ENCODE peak calls at places on chromosomes 11 and 22, in ten cellular contexts. One of them, this sample, is unnamed.

GRCh38 chr11:69018924-69019323 is 5.9 kb upstream of the MRGPRF start:
- DNase-seq in effector CD4-positive, alpha-beta T cell: no peak
- DNase-seq in NCI-H1092 treated with DMSO at 0.1 percent for 48 hours: no peak
- DNase-seq in activated gamma-delta T cell: no peak
- DNase-seq in tibial nerve: no peak
- DNase-seq in HCT116: no peak
- DNase-seq in CD4-positive, alpha-beta memory T cell: no peak
- DNase-seq in GM10248: no peak
- DNase-seq in H9: no peak
- DNase-seq in mucosa of descending colon: no peak
- DNase-seq in this sample: no peak

GRCh38 chr22:37293172-37293571 is 10.9 kb downstream of the CYTH4 start:
- DNase-seq in GM10248: no peak
- DNase-seq in H9: no peak
- DNase-seq in mucosa of descending colon: no peak
- DNase-seq in activated gamma-delta T cell: no peak
- DNase-seq in HCT116: no peak
- DNase-seq in tibial nerve: no peak
- DNase-seq in CD4-positive, alpha-beta memory T cell: no peak
- DNase-seq in effector CD4-positive, alpha-beta T cell: no peak
- DNase-seq in NCI-H1092 treated with DMSO at 0.1 percent for 48 hours: no peak
- DNase-seq in this sample: no peak

GRCh38 chr11:58618215-58618614 is 4.2 kb upstream of the CNTF start:
- DNase-seq in CD4-positive, alpha-beta memory T cell: no peak
- DNase-seq in effector CD4-positive, alpha-beta T cell: no peak
- DNase-seq in NCI-H1092 treated with DMSO at 0.1 percent for 48 hours: no peak
- DNase-seq in tibial nerve: no peak
- DNase-seq in HCT116: no peak
- DNase-seq in H9: no peak
- DNase-seq in GM10248: no peak
- DNase-seq in activated gamma-delta T cell: no peak
- DNase-seq in mucosa of descending colon: no peak
- DNase-seq in this sample: no peak

GRCh38 chr11:46512261-46512881 is 81.5 kb downstream of the AMBRA1 start:
- DNase-seq in H9: no peak
- DNase-seq in CD4-positive, alpha-beta memory T cell: no peak
- DNase-seq in HCT116: no peak
- DNase-seq in activated gamma-delta T cell: no peak
- DNase-seq in NCI-H1092 treated with DMSO at 0.1 percent for 48 hours: no peak
- DNase-seq in mucosa of descending colon: no peak
- DNase-seq in tibial nerve: no peak
- DNase-seq in effector CD4-positive, alpha-beta T cell: no peak
- DNase-seq in GM10248: no peak
- DNase-seq in this sample: no peak

GRCh38 chr11:77278595-77279506 is 22.6 kb downstream of the GDPD4 start:
- DNase-seq in effector CD4-positive, alpha-beta T cell: no peak
- DNase-seq in H9: no peak
- DNase-seq in mucosa of descending colon: no peak
- DNase-seq in CD4-positive, alpha-beta memory T cell: no peak
- DNase-seq in tibial nerve: no peak
- DNase-seq in GM10248: no peak
- DNase-seq in NCI-H1092 treated with DMSO at 0.1 percent for 48 hours: no peak
- DNase-seq in HCT116: no peak
- DNase-seq in activated gamma-delta T cell: no peak
- DNase-seq in this sample: no peak

GRCh38 chr11:117720061-117720511 is 76.9 kb downstream of the DSCAML1 start:
- DNase-seq in GM10248: no peak
- DNase-seq in effector CD4-positive, alpha-beta T cell: no peak
- DNase-seq in H9: peak
- DNase-seq in activated gamma-delta T cell: no peak
- DNase-seq in NCI-H1092 treated with DMSO at 0.1 percent for 48 hours: peak
- DNase-seq in CD4-positive, alpha-beta memory T cell: no peak
- DNase-seq in HCT116: no peak
- DNase-seq in mucosa of descending colon: no peak
- DNase-seq in tibial nerve: no peak
- DNase-seq in this sample: no peak

GRCh38 chr22:41779889-41780505 is 20.5 kb upstream of the CCDC134 start:
- DNase-seq in CD4-positive, alpha-beta memory T cell: peak
- DNase-seq in tibial nerve: no peak
- DNase-seq in effector CD4-positive, alpha-beta T cell: no peak
- DNase-seq in mucosa of descending colon: no peak
- DNase-seq in GM10248: no peak
- DNase-seq in HCT116: no peak
- DNase-seq in NCI-H1092 treated with DMSO at 0.1 percent for 48 hours: no peak
- DNase-seq in activated gamma-delta T cell: no peak
- DNase-seq in H9: no peak
- DNase-seq in this sample: no peak

GRCh38 chr22:50504245-50505211 is 3.0 kb downstream of the LMF2 start:
- DNase-seq in effector CD4-positive, alpha-beta T cell: no peak
- DNase-seq in CD4-positive, alpha-beta memory T cell: no peak
- DNase-seq in tibial nerve: no peak
- DNase-seq in GM10248: no peak
- DNase-seq in H9: peak
- DNase-seq in activated gamma-delta T cell: no peak
- DNase-seq in NCI-H1092 treated with DMSO at 0.1 percent for 48 hours: no peak
- DNase-seq in HCT116: no peak
- DNase-seq in mucosa of descending colon: peak
- DNase-seq in this sample: no peak

GRCh38 chr22:35632902-35633301 is 15.3 kb upstream of the APOL6 start:
- DNase-seq in GM10248: no peak
- DNase-seq in HCT116: no peak
- DNase-seq in CD4-positive, alpha-beta memory T cell: no peak
- DNase-seq in effector CD4-positive, alpha-beta T cell: no peak
- DNase-seq in NCI-H1092 treated with DMSO at 0.1 percent for 48 hours: no peak
- DNase-seq in tibial nerve: no peak
- DNase-seq in mucosa of descending colon: no peak
- DNase-seq in H9: no peak
- DNase-seq in activated gamma-delta T cell: no peak
- DNase-seq in this sample: no peak

GRCh38 chr22:48227341-48228018 is 1465.0 kb downstream of the TBC1D22A start:
- DNase-seq in CD4-positive, alpha-beta memory T cell: no peak
- DNase-seq in GM10248: no peak
- DNase-seq in activated gamma-delta T cell: no peak
- DNase-seq in mucosa of descending colon: no peak
- DNase-seq in tibial nerve: no peak
- DNase-seq in effector CD4-positive, alpha-beta T cell: no peak
- DNase-seq in NCI-H1092 treated with DMSO at 0.1 percent for 48 hours: no peak
- DNase-seq in HCT116: no peak
- DNase-seq in H9: no peak
- DNase-seq in this sample: no peak

GRCh38 chr11:63745304-63746170 is 23.0 kb downstream of the ZFTA start:
- DNase-seq in tibial nerve: no peak
- DNase-seq in activated gamma-delta T cell: no peak
- DNase-seq in mucosa of descending colon: no peak
- DNase-seq in effector CD4-positive, alpha-beta T cell: no peak
- DNase-seq in NCI-H1092 treated with DMSO at 0.1 percent for 48 hours: no peak
- DNase-seq in GM10248: no peak
- DNase-seq in H9: no peak
- DNase-seq in CD4-positive, alpha-beta memory T cell: no peak
- DNase-seq in HCT116: no peak
- DNase-seq in this sample: no peak

GRCh38 chr11:14248577-14248976 is 110.4 kb downstream of the RRAS2 start:
- DNase-seq in NCI-H1092 treated with DMSO at 0.1 percent for 48 hours: no peak
- DNase-seq in HCT116: no peak
- DNase-seq in effector CD4-positive, alpha-beta T cell: no peak
- DNase-seq in CD4-positive, alpha-beta memory T cell: no peak
- DNase-seq in GM10248: no peak
- DNase-seq in tibial nerve: peak
- DNase-seq in activated gamma-delta T cell: no peak
- DNase-seq in H9: peak
- DNase-seq in mucosa of descending colon: no peak
- DNase-seq in this sample: no peak

GRCh38 chr22:45516923-45517675 is 14.4 kb downstream of the FBLN1 start:
- DNase-seq in activated gamma-delta T cell: no peak
- DNase-seq in HCT116: no peak
- DNase-seq in mucosa of descending colon: no peak
- DNase-seq in GM10248: no peak
- DNase-seq in effector CD4-positive, alpha-beta T cell: no peak
- DNase-seq in H9: no peak
- DNase-seq in CD4-positive, alpha-beta memory T cell: no peak
- DNase-seq in tibial nerve: no peak
- DNase-seq in NCI-H1092 treated with DMSO at 0.1 percent for 48 hours: no peak
- DNase-seq in this sample: no peak

This sample was measured in thoracic aorta.